ENCODE peak calls at places on chromosomes 2 and 18, in ten cellular contexts. R is choroid plexus epithelial cell, O is endothelial cell, G is RWPE1, P is ovary, A is fibroblast of the aortic adventitia, S is OCI-LY7, K is fibroblast of pulmonary artery, D is astrocyte of the cerebellum, C is heart right ventricle. I is an unnamed sample.

GRCh38 chr2:179483131-179483530 is 218.5 kb upstream of the SESTD1 start:
- DNase-seq in R (no peak), O (no peak), G (no peak), P (no peak), A (no peak), S (no peak), K (no peak), D (no peak), C (no peak), I (no peak)

GRCh38 chr18:55407774-55408535 is 180.0 kb downstream of the TCF4 start:
- DNase-seq in R (no peak), O (no peak), G (no peak), P (no peak), A (no peak), S (no peak), K (no peak), D (no peak), C (no peak), I (no peak)

GRCh38 chr2:195575879-195576391 is 81.1 kb upstream of the SLC39A10 start:
- DNase-seq in R (peak; percentile 87), O (no peak), G (peak; percentile 87), P (no peak), A (peak; percentile 96), S (peak; percentile 80), K (peak; percentile 97), D (peak; percentile 54), C (no peak), I (no peak)

GRCh38 chr2:24702800-24703199 is 90.4 kb downstream of the PTRHD1 start:
- DNase-seq in R (peak; percentile 90), O (no peak), G (peak; percentile 65), P (no peak), A (peak; percentile 78), S (no peak), K (peak; percentile 84), D (peak; percentile 78), C (no peak), I (no peak)

GRCh38 chr2:16081316-16082200 is 141.2 kb downstream of the MYCN start:
- DNase-seq in R (no peak), O (no peak), G (no peak), P (no peak), A (no peak), S (no peak), K (no peak), D (no peak), C (no peak), I (no peak)

GRCh38 chr18:76256897-76257500 is 238.0 kb downstream of the ZNF516 start:
- DNase-seq in R (peak; percentile 86), O (peak; percentile 42), G (peak; percentile 36), P (peak; percentile 59), A (peak; percentile 80), S (peak; percentile 4), K (peak; percentile 76), D (peak; percentile 65), C (no peak), I (no peak)

GRCh38 chr2:165872101-165872791 is 78.2 kb upstream of the GALNT3 start:
- DNase-seq in R (no peak), O (no peak), G (no peak), P (no peak), A (peak; percentile 8), S (no peak), K (no peak), D (no peak), C (no peak), I (no peak)

GRCh38 chr2:150001788-150002187 is 414.2 kb upstream of the MMADHC start:
- DNase-seq in R (no peak), O (no peak), G (no peak), P (no peak), A (no peak), S (no peak), K (no peak), D (no peak), C (no peak), I (no peak)

GRCh38 chr18:11504962-11505361 is 104.4 kb upstream of the SLC35G4 start:
- DNase-seq in R (no peak), O (no peak), G (no peak), P (no peak), A (no peak), S (no peak), K (no peak), D (no peak), C (no peak), I (no peak)

GRCh38 chr2:121855456-121855985 is 100.1 kb downstream of the TSN start:
- DNase-seq in R (no peak), O (no peak), G (no peak), P (no peak), A (no peak), S (no peak), K (no peak), D (no peak), C (no peak), I (no peak)

GRCh38 chr2:235935773-235936172 is 232.4 kb downstream of the GBX2 start:
- DNase-seq in R (no peak), O (no peak), G (no peak), P (no peak), A (no peak), S (no peak), K (no peak), D (no peak), C (no peak), I (no peak)

GRCh38 chr2:111116843-111117665 is 3.7 kb upstream of the BCL2L11 start:
- DNase-seq in R (peak; percentile 82), O (peak; percentile 70), G (peak; percentile 83), P (peak; percentile 78), A (peak; percentile 67), S (peak; percentile 82), K (peak; percentile 76), D (peak; percentile 37), C (peak; percentile 74), I (peak; percentile 62)

GRCh38 chr2:239223330-239224248 is 177.2 kb downstream of the HDAC4 start:
- DNase-seq in R (no peak), O (no peak), G (no peak), P (peak; percentile 42), A (peak; percentile 97), S (no peak), K (peak; percentile 56), D (peak; percentile 42), C (no peak), I (no peak)

GRCh38 chr18:1663879-1664705 is 759.4 kb downstream of the ADCYAP1 start:
- DNase-seq in R (peak; percentile 10), O (peak; percentile 75), G (peak; percentile 20), P (peak; percentile 10), A (peak; percentile 49), S (peak; percentile 40), K (peak; percentile 43), D (no peak), C (peak; percentile 35), I (peak; percentile 22)

GRCh38 chr2:105144128-105144940 is 97.2 kb upstream of the GPR45 start:
- DNase-seq in R (no peak), O (no peak), G (no peak), P (no peak), A (no peak), S (no peak), K (no peak), D (no peak), C (no peak), I (no peak)

GRCh38 chr18:52367962-52368745 is 28.2 kb downstream of the DCC start:
- DNase-seq in R (no peak), O (no peak), G (no peak), P (no peak), A (no peak), S (no peak), K (no peak), D (no peak), C (no peak), I (no peak)

DNA sequence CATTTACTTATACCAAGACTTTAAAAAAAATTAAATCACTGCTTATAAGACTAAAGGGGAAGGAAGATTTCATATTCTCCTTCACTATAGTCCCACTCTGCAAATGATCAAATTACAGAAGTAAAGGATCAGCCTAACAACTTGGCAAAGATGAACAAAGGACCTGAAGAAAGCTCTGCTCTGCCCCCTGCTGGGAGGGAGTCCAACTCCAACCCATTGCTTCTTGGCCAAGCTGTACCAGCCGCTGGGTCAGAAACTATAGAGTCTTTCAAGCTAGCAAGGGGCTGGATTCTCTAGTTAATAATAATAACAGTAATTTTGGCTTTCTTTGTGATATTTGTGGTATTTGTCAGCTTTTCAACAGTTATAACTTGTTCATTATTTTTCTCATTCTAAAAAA is 927.0 kb upstream of the CRIM1 start:
- DNase-seq in R (peak; percentile 21), O (peak; percentile 63), G (peak; percentile 1), P (no peak), A (no peak), S (peak; percentile 32), K (peak; percentile 17), D (peak; percentile 8), C (peak; percentile 15), I (no peak)
- TF ChIP-seq CTCF in R (peak; percentile 59), O (peak; percentile 76), G (peak; percentile 27), P (no peak), A (peak; percentile 8), S (peak; percentile 82), K (peak; percentile 45), D (peak; percentile 43), C (peak; percentile 50), I (peak; percentile 61)

DNA sequence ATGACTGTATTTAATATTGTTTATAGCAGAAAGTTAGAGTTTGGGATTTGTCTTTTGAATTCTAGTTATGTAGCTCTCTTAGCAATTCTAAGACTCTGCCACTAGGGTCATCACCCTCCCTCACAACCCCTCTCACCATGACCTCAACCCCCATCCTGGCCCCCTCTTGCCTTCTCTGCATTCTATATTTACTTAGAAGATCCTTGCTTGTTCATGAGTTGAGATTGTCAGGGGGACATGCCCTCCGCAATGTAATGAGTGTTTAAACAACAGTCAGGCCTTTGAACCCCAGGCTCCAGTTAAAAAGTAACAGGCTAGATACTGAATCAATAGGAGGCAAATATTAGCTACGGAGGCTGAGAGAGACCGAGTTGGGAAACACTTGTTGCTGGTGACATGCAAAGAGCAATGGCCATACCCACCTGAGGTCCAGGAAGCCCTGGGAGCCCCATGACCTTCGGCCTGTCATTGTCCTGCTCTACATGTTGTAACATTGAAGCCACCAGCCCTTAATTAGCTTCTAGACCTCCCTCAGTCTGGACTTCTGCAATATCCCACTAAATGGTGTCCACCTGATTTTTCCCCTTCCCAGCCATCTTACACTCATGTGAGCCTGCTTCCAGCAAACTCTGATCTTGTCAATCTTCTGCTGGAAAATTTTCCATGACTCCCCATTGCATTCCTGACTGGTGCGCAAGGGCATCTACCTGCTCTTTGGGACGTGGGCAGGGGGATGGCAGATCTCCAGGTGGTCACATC is 221.1 kb downstream of the ALPK2 start:
- DNase-seq in R (no peak), O (no peak), G (no peak), P (no peak), A (no peak), S (no peak), K (no peak), D (no peak), C (no peak), I (no peak)
- TF ChIP-seq CTCF in R (peak; percentile 5), O (no peak), G (no peak), P (no peak), A (no peak), S (no peak), K (no peak), D (no peak), C (no peak), I (peak; percentile 51)

GRCh38 chr2:171541202-171541884 is 19.1 kb downstream of the CYBRD1 start:
- DNase-seq in R (no peak), O (no peak), G (no peak), P (no peak), A (peak; percentile 29), S (peak; percentile 30), K (no peak), D (no peak), C (no peak), I (no peak)
- TF ChIP-seq CTCF in R (peak; percentile 56), O (peak; percentile 63), G (peak; percentile 27), P (no peak), A (peak; percentile 57), S (peak; percentile 78), K (peak; percentile 46), D (peak; percentile 55), C (peak; percentile 36), I (peak; percentile 28)

GRCh38 chr18:45526120-45526841 is 89.0 kb upstream of the SLC14A2 start:
- DNase-seq in R (peak; percentile 58), O (no peak), G (no peak), P (no peak), A (peak; percentile 85), S (no peak), K (peak; percentile 6), D (peak; percentile 20), C (no peak), I (no peak)
- TF ChIP-seq CTCF in R (peak; percentile 41), O (no peak), G (no peak), P (no peak), A (peak; percentile 43), S (no peak), K (no peak), D (peak; percentile 41), C (no peak), I (no peak)